ENCODE peak calls at places on chromosomes 3 and 15, in nine cellular contexts. One of them, this sample, is unnamed.

GRCh38 chr15:25710184-25710583 is 152.9 kb downstream of the ATP10A start:
- DNase-seq in AG04450: no peak
- DNase-seq in neural crest cell: peak
- DNase-seq in fibroblast of lung: no peak
- DNase-seq in Peyer's patch: no peak
- DNase-seq in psoas muscle: peak
- DNase-seq in colonic mucosa: no peak
- DNase-seq in endothelial cell: peak
- DNase-seq in pancreas: peak
- DNase-seq in this sample: peak

GRCh38 chr3:65231544-65231943 is 543.7 kb upstream of the ADAMTS9 start:
- DNase-seq in AG04450: no peak
- DNase-seq in neural crest cell: no peak
- DNase-seq in fibroblast of lung: no peak
- DNase-seq in Peyer's patch: no peak
- DNase-seq in psoas muscle: no peak
- DNase-seq in colonic mucosa: no peak
- DNase-seq in endothelial cell: no peak
- DNase-seq in pancreas: no peak
- DNase-seq in this sample: no peak

GRCh38 chr15:39504812-39505211 is 76.1 kb upstream of the THBS1 start:
- DNase-seq in AG04450: peak
- DNase-seq in neural crest cell: no peak
- DNase-seq in fibroblast of lung: peak
- DNase-seq in Peyer's patch: no peak
- DNase-seq in psoas muscle: no peak
- DNase-seq in colonic mucosa: no peak
- DNase-seq in endothelial cell: no peak
- DNase-seq in pancreas: no peak
- DNase-seq in this sample: no peak

GRCh38 chr15:47411733-47412530 is 305.4 kb upstream of the SEMA6D start:
- DNase-seq in AG04450: no peak
- DNase-seq in neural crest cell: no peak
- DNase-seq in fibroblast of lung: peak
- DNase-seq in Peyer's patch: no peak
- DNase-seq in psoas muscle: no peak
- DNase-seq in colonic mucosa: no peak
- DNase-seq in endothelial cell: no peak
- DNase-seq in pancreas: no peak
- DNase-seq in this sample: no peak

GRCh38 chr3:44104668-44105321 is 136.9 kb upstream of the TOPAZ1 start:
- DNase-seq in AG04450: no peak
- DNase-seq in neural crest cell: no peak
- DNase-seq in fibroblast of lung: peak
- DNase-seq in Peyer's patch: no peak
- DNase-seq in psoas muscle: no peak
- DNase-seq in colonic mucosa: no peak
- DNase-seq in endothelial cell: no peak
- DNase-seq in pancreas: no peak
- DNase-seq in this sample: no peak

GRCh38 chr3:122665226-122665786 is 15.3 kb upstream of the PARP14 start:
- DNase-seq in AG04450: no peak
- DNase-seq in neural crest cell: no peak
- DNase-seq in fibroblast of lung: no peak
- DNase-seq in Peyer's patch: no peak
- DNase-seq in psoas muscle: no peak
- DNase-seq in colonic mucosa: no peak
- DNase-seq in endothelial cell: no peak
- DNase-seq in pancreas: no peak
- DNase-seq in this sample: no peak

GRCh38 chr3:34015204-34016142 is 217.0 kb downstream of the PDCD6IP start:
- DNase-seq in AG04450: no peak
- DNase-seq in neural crest cell: peak
- DNase-seq in fibroblast of lung: peak
- DNase-seq in Peyer's patch: no peak
- DNase-seq in psoas muscle: no peak
- DNase-seq in colonic mucosa: no peak
- DNase-seq in endothelial cell: peak
- DNase-seq in pancreas: no peak
- DNase-seq in this sample: no peak

GRCh38 chr3:13379191-13379830 is 40.8 kb downstream of the NUP210 start:
- DNase-seq in AG04450: peak
- DNase-seq in neural crest cell: no peak
- DNase-seq in fibroblast of lung: peak
- DNase-seq in Peyer's patch: no peak
- DNase-seq in psoas muscle: peak
- DNase-seq in colonic mucosa: no peak
- DNase-seq in endothelial cell: no peak
- DNase-seq in pancreas: no peak
- DNase-seq in this sample: no peak

GRCh38 chr3:139441656-139442055 is 34.7 kb downstream of the RBP2 start:
- DNase-seq in AG04450: no peak
- DNase-seq in neural crest cell: no peak
- DNase-seq in fibroblast of lung: no peak
- DNase-seq in Peyer's patch: no peak
- DNase-seq in psoas muscle: no peak
- DNase-seq in colonic mucosa: no peak
- DNase-seq in endothelial cell: no peak
- DNase-seq in pancreas: no peak
- DNase-seq in this sample: no peak

GRCh38 chr3:12158387-12159226 is at the start of gene TIMP4:
- DNase-seq in AG04450: no peak
- DNase-seq in neural crest cell: peak
- DNase-seq in fibroblast of lung: peak
- DNase-seq in Peyer's patch: no peak
- DNase-seq in psoas muscle: peak
- DNase-seq in colonic mucosa: peak
- DNase-seq in endothelial cell: no peak
- DNase-seq in pancreas: peak
- DNase-seq in this sample: no peak

GRCh38 chr3:110413291-110413690 is 658.3 kb upstream of the NECTIN3 start:
- DNase-seq in AG04450: no peak
- DNase-seq in neural crest cell: no peak
- DNase-seq in fibroblast of lung: no peak
- DNase-seq in Peyer's patch: no peak
- DNase-seq in psoas muscle: no peak
- DNase-seq in colonic mucosa: no peak
- DNase-seq in endothelial cell: no peak
- DNase-seq in pancreas: no peak
- DNase-seq in this sample: no peak

GRCh38 chr3:184144505-184144904 is 9.3 kb downstream of the EIF2B5 start:
- DNase-seq in AG04450: no peak
- DNase-seq in neural crest cell: no peak
- DNase-seq in fibroblast of lung: no peak
- DNase-seq in Peyer's patch: no peak
- DNase-seq in psoas muscle: no peak
- DNase-seq in colonic mucosa: no peak
- DNase-seq in endothelial cell: no peak
- DNase-seq in pancreas: no peak
- DNase-seq in this sample: no peak

GRCh38 chr3:37731895-37732294 is 129.8 kb upstream of the CTDSPL start:
- DNase-seq in AG04450: no peak
- DNase-seq in neural crest cell: no peak
- DNase-seq in fibroblast of lung: no peak
- DNase-seq in Peyer's patch: no peak
- DNase-seq in psoas muscle: no peak
- DNase-seq in colonic mucosa: no peak
- DNase-seq in endothelial cell: no peak
- DNase-seq in pancreas: no peak
- DNase-seq in this sample: no peak

GRCh38 chr3:189084620-189085019 is 87.2 kb upstream of the TPRG1 start:
- DNase-seq in AG04450: no peak
- DNase-seq in neural crest cell: no peak
- DNase-seq in fibroblast of lung: peak
- DNase-seq in Peyer's patch: no peak
- DNase-seq in psoas muscle: no peak
- DNase-seq in colonic mucosa: no peak
- DNase-seq in endothelial cell: no peak
- DNase-seq in pancreas: no peak
- DNase-seq in this sample: no peak

GRCh38 chr3:31661286-31661685 is 128.6 kb downstream of the STT3B start:
- DNase-seq in AG04450: no peak
- DNase-seq in neural crest cell: no peak
- DNase-seq in fibroblast of lung: no peak
- DNase-seq in Peyer's patch: no peak
- DNase-seq in psoas muscle: no peak
- DNase-seq in colonic mucosa: peak
- DNase-seq in endothelial cell: no peak
- DNase-seq in pancreas: no peak
- DNase-seq in this sample: no peak

GRCh38 chr3:66495633-66496032 is 5.2 kb downstream of the LRIG1 start:
- DNase-seq in AG04450: no peak
- DNase-seq in neural crest cell: no peak
- DNase-seq in fibroblast of lung: no peak
- DNase-seq in Peyer's patch: no peak
- DNase-seq in psoas muscle: no peak
- DNase-seq in colonic mucosa: peak
- DNase-seq in endothelial cell: no peak
- DNase-seq in pancreas: no peak
- DNase-seq in this sample: no peak

GRCh38 chr3:104412608-104413580 is 953.8 kb upstream of the ALCAM start:
- DNase-seq in AG04450: no peak
- DNase-seq in neural crest cell: no peak
- DNase-seq in fibroblast of lung: no peak
- DNase-seq in Peyer's patch: no peak
- DNase-seq in psoas muscle: no peak
- DNase-seq in colonic mucosa: no peak
- DNase-seq in endothelial cell: no peak
- DNase-seq in pancreas: no peak
- DNase-seq in this sample: no peak

GRCh38 chr3:180354214-180354613 is 247.7 kb upstream of the TTC14 start:
- DNase-seq in AG04450: no peak
- DNase-seq in neural crest cell: no peak
- DNase-seq in fibroblast of lung: no peak
- DNase-seq in Peyer's patch: no peak
- DNase-seq in psoas muscle: no peak
- DNase-seq in colonic mucosa: no peak
- DNase-seq in endothelial cell: no peak
- DNase-seq in pancreas: no peak
- DNase-seq in this sample: no peak

GRCh38 chr15:99224815-99225214 is 24.6 kb downstream of the TTC23 start:
- DNase-seq in AG04450: no peak
- DNase-seq in neural crest cell: no peak
- DNase-seq in fibroblast of lung: no peak
- DNase-seq in Peyer's patch: no peak
- DNase-seq in psoas muscle: no peak
- DNase-seq in colonic mucosa: no peak
- DNase-seq in endothelial cell: no peak
- DNase-seq in pancreas: no peak
- DNase-seq in this sample: no peak

GRCh38 chr3:98740324-98740723 is 22.8 kb upstream of the ST3GAL6 start:
- DNase-seq in AG04450: no peak
- DNase-seq in neural crest cell: no peak
- DNase-seq in fibroblast of lung: no peak
- DNase-seq in Peyer's patch: no peak
- DNase-seq in psoas muscle: no peak
- DNase-seq in colonic mucosa: no peak
- DNase-seq in endothelial cell: no peak
- DNase-seq in pancreas: no peak
- DNase-seq in this sample: no peak

GRCh38 chr3:143070977-143071551 is 48.5 kb upstream of the CHST2 start:
- DNase-seq in AG04450: peak
- DNase-seq in neural crest cell: no peak
- DNase-seq in fibroblast of lung: peak
- DNase-seq in Peyer's patch: no peak
- DNase-seq in psoas muscle: no peak
- DNase-seq in colonic mucosa: peak
- DNase-seq in endothelial cell: no peak
- DNase-seq in pancreas: no peak
- DNase-seq in this sample: no peak
- TF ChIP-seq CTCF in AG04450: no peak
- TF ChIP-seq CTCF in neural crest cell: no peak
- TF ChIP-seq CTCF in fibroblast of lung: no peak
- TF ChIP-seq CTCF in Peyer's patch: no peak
- TF ChIP-seq CTCF in psoas muscle: no peak
- TF ChIP-seq CTCF in colonic mucosa: no peak
- TF ChIP-seq CTCF in endothelial cell: no peak
- TF ChIP-seq CTCF in pancreas: no peak
- TF ChIP-seq CTCF in this sample: no peak

GRCh38 chr3:63192248-63192647 is 85.9 kb upstream of the SYNPR start:
- DNase-seq in AG04450: no peak
- DNase-seq in neural crest cell: no peak
- DNase-seq in fibroblast of lung: no peak
- DNase-seq in Peyer's patch: no peak
- DNase-seq in psoas muscle: no peak
- DNase-seq in colonic mucosa: no peak
- DNase-seq in endothelial cell: no peak
- DNase-seq in pancreas: no peak
- DNase-seq in this sample: no peak

GRCh38 chr3:63199606-63200005 is 78.5 kb upstream of the SYNPR start:
- DNase-seq in AG04450: no peak
- DNase-seq in neural crest cell: no peak
- DNase-seq in fibroblast of lung: no peak
- DNase-seq in Peyer's patch: no peak
- DNase-seq in psoas muscle: no peak
- DNase-seq in colonic mucosa: no peak
- DNase-seq in endothelial cell: no peak
- DNase-seq in pancreas: no peak
- DNase-seq in this sample: no peak

DNA sequence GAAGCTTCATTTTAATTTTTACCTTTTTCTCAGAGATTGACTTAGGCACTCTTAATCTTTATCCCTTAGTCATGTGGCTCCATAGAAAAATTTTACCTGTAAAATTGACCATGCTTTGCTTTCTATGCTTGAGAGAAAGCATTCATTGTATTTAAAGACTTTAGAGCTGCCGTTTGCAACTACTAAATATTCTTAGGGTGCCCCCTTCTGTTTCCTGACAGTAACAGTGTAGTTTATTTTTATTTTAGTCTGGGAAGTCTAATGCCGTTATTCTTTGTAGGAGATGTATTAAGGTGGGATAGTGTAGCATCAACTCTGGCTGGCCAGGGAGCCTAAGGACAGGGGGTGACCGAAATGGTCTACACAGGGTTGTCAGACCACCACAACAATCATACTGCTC is 84.5 kb upstream of the SYNPR start:
- DNase-seq in AG04450: no peak
- DNase-seq in neural crest cell: no peak
- DNase-seq in fibroblast of lung: peak
- DNase-seq in Peyer's patch: no peak
- DNase-seq in psoas muscle: no peak
- DNase-seq in colonic mucosa: no peak
- DNase-seq in endothelial cell: no peak
- DNase-seq in pancreas: no peak
- DNase-seq in this sample: no peak
- TF ChIP-seq CTCF in AG04450: peak
- TF ChIP-seq CTCF in neural crest cell: peak
- TF ChIP-seq CTCF in fibroblast of lung: peak
- TF ChIP-seq CTCF in Peyer's patch: no peak
- TF ChIP-seq CTCF in psoas muscle: peak
- TF ChIP-seq CTCF in colonic mucosa: peak
- TF ChIP-seq CTCF in endothelial cell: peak
- TF ChIP-seq CTCF in pancreas: peak
- TF ChIP-seq CTCF in this sample: no peak

GRCh38 chr3:75906555-75907112 is 121.3 kb upstream of the ZNF717 start:
- DNase-seq in AG04450: peak
- DNase-seq in neural crest cell: peak
- DNase-seq in fibroblast of lung: peak
- DNase-seq in Peyer's patch: no peak
- DNase-seq in psoas muscle: peak
- DNase-seq in colonic mucosa: no peak
- DNase-seq in endothelial cell: peak
- DNase-seq in pancreas: no peak
- DNase-seq in this sample: no peak
- TF ChIP-seq CTCF in AG04450: peak
- TF ChIP-seq CTCF in neural crest cell: peak
- TF ChIP-seq CTCF in fibroblast of lung: peak
- TF ChIP-seq CTCF in Peyer's patch: no peak
- TF ChIP-seq CTCF in psoas muscle: no peak
- TF ChIP-seq CTCF in colonic mucosa: no peak
- TF ChIP-seq CTCF in endothelial cell: no peak
- TF ChIP-seq CTCF in pancreas: no peak
- TF ChIP-seq CTCF in this sample: no peak

GRCh38 chr3:167394003-167394402 is 13.9 kb upstream of the ZBBX start:
- DNase-seq in AG04450: no peak
- DNase-seq in neural crest cell: no peak
- DNase-seq in fibroblast of lung: no peak
- DNase-seq in Peyer's patch: no peak
- DNase-seq in psoas muscle: no peak
- DNase-seq in colonic mucosa: no peak
- DNase-seq in endothelial cell: no peak
- DNase-seq in pancreas: no peak
- DNase-seq in this sample: no peak
- TF ChIP-seq CTCF in AG04450: no peak
- TF ChIP-seq CTCF in neural crest cell: peak
- TF ChIP-seq CTCF in fibroblast of lung: no peak
- TF ChIP-seq CTCF in Peyer's patch: no peak
- TF ChIP-seq CTCF in psoas muscle: no peak
- TF ChIP-seq CTCF in colonic mucosa: no peak
- TF ChIP-seq CTCF in endothelial cell: no peak
- TF ChIP-seq CTCF in pancreas: no peak
- TF ChIP-seq CTCF in this sample: no peak

This sample was measured in CD4-positive, alpha-beta T cell.